ENCODE peak calls at places on chromosomes 7 and 10, in eight cellular contexts. Q, L, T, M, W, V, C and U are unnamed samples.
A peak's percentile ranks its signal among the peaks of the same experiment; 100 is the strongest.

GRCh38 chr7:24175603-24176002 is 108.4 kb upstream of the NPY start:
- DNase-seq in Q (no peak), L (no peak), T (no peak), M (no peak), W (no peak), V (no peak), C (no peak), U (no peak)

GRCh38 chr7:140053812-140054539 is 8.8 kb downstream of the PARP12 start:
- DNase-seq in Q (no peak), L (no peak), T (no peak), M (no peak), W (no peak), V (no peak), C (no peak), U (no peak)

GRCh38 chr10:15472431-15473400 is 101.6 kb upstream of the FAM171A1 start:
- DNase-seq in Q (no peak), L (no peak), T (no peak), M (no peak), W (no peak), V (no peak), C (no peak), U (peak; percentile 68)

GRCh38 chr7:103344453-103345149 is at the start of gene DNAJC2:
- DNase-seq in Q (peak; percentile 96), L (peak; percentile 91), T (peak; percentile 64), M (peak; percentile 98), W (peak; percentile 96), V (peak; percentile 84), C (peak; percentile 25), U (peak; percentile 96)

GRCh38 chr7:44433255-44434022 is 57.0 kb downstream of the NUDCD3 start:
- DNase-seq in Q (no peak), L (no peak), T (no peak), M (no peak), W (no peak), V (no peak), C (no peak), U (no peak)

GRCh38 chr10:81679291-81679690 is 195.7 kb upstream of the NRG3 start:
- DNase-seq in Q (no peak), L (no peak), T (no peak), M (no peak), W (no peak), V (no peak), C (no peak), U (no peak)

GRCh38 chr7:4861673-4862072 is at the start of gene PAPOLB:
- DNase-seq in Q (no peak), L (no peak), T (no peak), M (no peak), W (no peak), V (no peak), C (no peak), U (no peak)

GRCh38 chr7:7761340-7761973 is 43.0 kb upstream of the RPA3 start:
- DNase-seq in Q (peak; percentile 68), L (peak; percentile 12), T (no peak), M (peak; percentile 45), W (no peak), V (no peak), C (peak; percentile 17), U (peak; percentile 74)

GRCh38 chr10:82164333-82164732 is 289.3 kb downstream of the NRG3 start:
- DNase-seq in Q (no peak), L (no peak), T (no peak), M (no peak), W (no peak), V (no peak), C (no peak), U (no peak)

GRCh38 chr10:31011660-31012022 is 20.0 kb downstream of the ZNF438 start:
- DNase-seq in Q (no peak), L (no peak), T (no peak), M (no peak), W (no peak), V (no peak), C (no peak), U (no peak)

GRCh38 chr10:74206727-74207126 is 55.7 kb downstream of the ADK start:
- DNase-seq in Q (peak; percentile 86), L (no peak), T (no peak), M (no peak), W (no peak), V (no peak), C (no peak), U (no peak)

GRCh38 chr7:104841798-104842197 is 172.2 kb upstream of the KMT2E start:
- DNase-seq in Q (no peak), L (no peak), T (no peak), M (no peak), W (no peak), V (no peak), C (no peak), U (no peak)

DNA sequence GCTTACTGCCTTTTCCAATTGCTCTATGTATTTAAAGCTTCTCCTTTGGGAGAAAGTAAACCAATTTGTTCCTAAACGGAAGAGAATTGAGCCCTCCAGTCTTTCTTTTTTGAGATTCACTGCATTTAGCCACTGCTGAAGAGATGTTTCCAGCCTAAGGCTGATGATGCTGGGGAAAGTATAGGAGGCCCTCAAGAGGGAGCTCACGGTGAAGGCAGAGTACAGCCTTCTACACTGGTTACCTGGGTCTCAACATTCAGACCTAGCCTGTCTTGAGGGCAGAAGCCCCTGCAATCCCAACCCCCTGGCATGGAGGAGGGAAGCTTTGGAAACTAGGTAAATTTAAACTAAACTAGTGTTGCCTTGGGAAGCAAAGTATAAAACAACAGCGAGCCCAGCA is 316.7 kb upstream of the TPK1 start:
- DNase-seq in Q (no peak), L (no peak), T (no peak), M (no peak), W (no peak), V (no peak), C (no peak), U (no peak)
- TF ChIP-seq CTCF in Q (no peak), L (no peak), T (no peak), M (no peak), W (no peak), V (no peak), C (no peak), U (no peak)

DNA sequence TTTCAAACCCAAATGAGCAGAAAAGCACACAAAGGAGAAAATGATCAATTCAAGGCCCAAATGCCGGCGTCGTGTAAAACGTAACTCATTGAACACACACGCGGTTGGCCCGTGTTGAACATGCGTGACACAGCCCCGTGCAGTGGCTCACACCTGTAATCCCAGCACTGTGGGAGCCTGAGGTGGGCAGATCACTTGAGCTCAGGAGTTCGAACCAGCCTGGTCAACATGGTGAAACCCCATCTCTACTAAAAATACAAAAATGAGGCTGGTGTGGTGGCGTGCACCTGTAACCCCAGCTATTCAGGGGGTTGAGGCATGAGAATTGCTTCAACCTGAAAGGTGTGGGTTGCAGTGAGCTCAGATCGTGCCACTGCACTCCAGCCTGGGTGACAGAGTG is 156.7 kb upstream of the KLF6 start:
- DNase-seq in Q (no peak), L (no peak), T (no peak), M (no peak), W (peak; percentile 76), V (no peak), C (no peak), U (no peak)
- H3K4me3 ChIP-seq in Q (no peak overlapping the region), L (no peak overlapping the region), T (no peak overlapping the region), M (no peak overlapping the region), W (no peak overlapping the region), V (no peak overlapping the region), C (no peak overlapping the region), U (no peak overlapping the region)

GRCh38 chr10:11409357-11409756 is 202.1 kb downstream of the USP6NL start:
- DNase-seq in Q (no peak), L (no peak), T (no peak), M (no peak), W (no peak), V (no peak), C (no peak), U (no peak)

GRCh38 chr10:11415095-11415494 is 196.4 kb downstream of the USP6NL start:
- DNase-seq in Q (no peak), L (no peak), T (no peak), M (no peak), W (peak; percentile 37), V (no peak), C (no peak), U (no peak)

GRCh38 chr10:11407939-11408338 is 203.5 kb downstream of the USP6NL start:
- DNase-seq in Q (no peak), L (no peak), T (no peak), M (no peak), W (peak; percentile 31), V (no peak), C (no peak), U (no peak)

GRCh38 chr10:11414314-11415038 is 197.0 kb downstream of the USP6NL start:
- DNase-seq in Q (no peak), L (no peak), T (no peak), M (no peak), W (peak; percentile 15), V (no peak), C (no peak), U (no peak)

DNA sequence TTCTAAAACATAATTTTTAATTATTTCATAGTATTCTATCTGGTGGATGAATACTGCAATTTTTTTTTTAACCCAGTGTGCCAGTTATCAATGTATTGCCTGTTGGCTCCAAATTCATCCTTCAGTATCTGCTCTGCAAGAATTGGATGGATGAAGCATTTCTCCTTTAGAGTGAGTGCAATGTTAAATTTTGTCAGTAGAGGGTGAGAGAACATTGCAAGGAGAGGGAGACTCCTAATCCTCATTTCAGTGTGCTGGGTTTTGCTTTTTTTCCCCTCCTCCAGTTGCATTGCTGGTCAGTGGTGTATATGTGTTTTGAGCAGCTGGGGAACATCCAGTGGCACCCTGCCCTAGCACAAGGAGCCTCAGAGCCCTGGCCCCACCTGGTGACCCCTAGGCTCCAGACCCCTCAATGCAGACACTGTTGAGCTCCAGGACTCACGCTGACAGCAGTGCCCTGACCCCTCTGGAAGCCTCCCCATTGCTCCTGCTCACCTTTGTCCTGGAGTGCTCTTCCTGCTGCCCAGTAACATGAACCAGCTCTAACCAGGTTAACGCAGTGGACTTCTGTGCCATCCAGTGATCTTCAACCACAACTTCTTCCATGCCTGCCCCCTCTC is 199.4 kb downstream of the USP6NL start:
- DNase-seq in Q (no peak), L (no peak), T (no peak), M (peak; percentile 18), W (peak; percentile 62), V (no peak), C (no peak), U (no peak)
- TF ChIP-seq CTCF in Q (no peak), L (no peak), T (no peak), M (peak; percentile 19), W (no peak), V (peak; percentile 26), C (no peak), U (no peak)

GRCh38 chr7:100441641-100442535 is 5.6 kb upstream of the PPP1R35 start:
- DNase-seq in Q (no peak), L (no peak), T (no peak), M (no peak), W (peak; percentile 65), V (no peak), C (no peak), U (no peak)
- H3K4me3 ChIP-seq in Q (no peak overlapping the region), L (no peak overlapping the region), T (no peak overlapping the region), M (no peak overlapping the region), W (no peak overlapping the region), V (no peak overlapping the region), C (no peak overlapping the region), U (no peak overlapping the region)

DNA sequence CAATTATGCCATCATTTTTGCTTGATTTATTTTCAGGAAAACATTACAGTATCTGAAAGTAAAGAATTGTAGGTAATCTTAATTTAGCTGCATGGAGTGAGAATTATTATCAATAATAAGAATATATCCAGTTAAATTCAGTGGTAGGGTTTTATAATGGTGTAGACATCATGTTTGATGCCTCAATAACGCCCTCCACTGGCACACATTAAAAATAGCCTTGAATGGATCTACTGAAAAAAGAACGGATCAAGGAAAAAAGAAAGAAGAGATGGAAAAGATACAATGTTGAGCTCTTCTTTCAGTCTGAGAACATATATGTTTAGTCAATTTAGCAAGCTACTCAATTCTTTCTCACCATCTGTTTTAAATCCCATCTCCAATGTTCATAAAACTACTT is 319.2 kb downstream of the CDC14C start:
- DNase-seq in Q (no peak), L (no peak), T (no peak), M (peak; percentile 21), W (no peak), V (no peak), C (no peak), U (no peak)
- TF ChIP-seq CTCF in Q (no peak), L (no peak), T (no peak), M (no peak), W (no peak), V (no peak), C (no peak), U (no peak)